ENCODE peak calls at places on chromosomes 16 and 17, in five cellular contexts. One of them, this sample, is unnamed.

GRCh38 chr17:17957584-17957916 is 14.7 kb downstream of the TOM1L2 start:
- DNase-seq in heart right ventricle: no peak
- DNase-seq in heart left ventricle: no peak
- DNase-seq in fibroblast of lung: no peak
- DNase-seq in brain microvascular endothelial cell: no peak
- DNase-seq in this sample: no peak

GRCh38 chr16:8655184-8655717 is 19.2 kb upstream of the ABAT start:
- DNase-seq in heart left ventricle: no peak
- DNase-seq in brain microvascular endothelial cell: peak
- DNase-seq in heart right ventricle: no peak
- DNase-seq in fibroblast of lung: peak
- DNase-seq in this sample: no peak

GRCh38 chr16:12157510-12158093 is 181.1 kb downstream of the SNX29 start:
- DNase-seq in heart left ventricle: no peak
- DNase-seq in fibroblast of lung: no peak
- DNase-seq in brain microvascular endothelial cell: peak
- DNase-seq in heart right ventricle: no peak
- DNase-seq in this sample: no peak

GRCh38 chr16:74570412-74571301 is 36.3 kb downstream of the GLG1 start:
- DNase-seq in brain microvascular endothelial cell: no peak
- DNase-seq in heart left ventricle: no peak
- DNase-seq in heart right ventricle: no peak
- DNase-seq in fibroblast of lung: no peak
- DNase-seq in this sample: no peak

GRCh38 chr17:7261377-7262191 is 694 bp downstream of the CLDN7 start:
- DNase-seq in heart left ventricle: no peak
- DNase-seq in fibroblast of lung: no peak
- DNase-seq in heart right ventricle: no peak
- DNase-seq in brain microvascular endothelial cell: no peak
- DNase-seq in this sample: peak

GRCh38 chr17:50668025-50668837 is 33.5 kb downstream of the ABCC3 start:
- DNase-seq in brain microvascular endothelial cell: peak
- DNase-seq in heart right ventricle: no peak
- DNase-seq in fibroblast of lung: peak
- DNase-seq in heart left ventricle: no peak
- DNase-seq in this sample: no peak

GRCh38 chr17:56499799-56500388 is 93.6 kb upstream of the NOG start:
- DNase-seq in heart left ventricle: no peak
- DNase-seq in fibroblast of lung: peak
- DNase-seq in brain microvascular endothelial cell: peak
- DNase-seq in heart right ventricle: no peak
- DNase-seq in this sample: no peak

GRCh38 chr16:48123104-48123788 is 32.5 kb downstream of the ABCC12 start:
- DNase-seq in brain microvascular endothelial cell: peak
- DNase-seq in heart right ventricle: no peak
- DNase-seq in fibroblast of lung: peak
- DNase-seq in heart left ventricle: no peak
- DNase-seq in this sample: no peak

GRCh38 chr17:57462007-57462579 is 205.8 kb downstream of the MSI2 start:
- DNase-seq in fibroblast of lung: no peak
- DNase-seq in brain microvascular endothelial cell: no peak
- DNase-seq in heart right ventricle: no peak
- DNase-seq in heart left ventricle: no peak
- DNase-seq in this sample: no peak

GRCh38 chr16:57341441-57342303 is 16.9 kb upstream of the CCL22 start:
- DNase-seq in fibroblast of lung: peak
- DNase-seq in heart left ventricle: no peak
- DNase-seq in brain microvascular endothelial cell: peak
- DNase-seq in heart right ventricle: no peak
- DNase-seq in this sample: no peak

GRCh38 chr17:7183433-7184090 is 4.4 kb upstream of the ASGR1 start:
- DNase-seq in heart right ventricle: no peak
- DNase-seq in heart left ventricle: no peak
- DNase-seq in fibroblast of lung: no peak
- DNase-seq in brain microvascular endothelial cell: no peak
- DNase-seq in this sample: no peak

GRCh38 chr17:4553669-4554068 is 1.5 kb downstream of the MYBBP1A start:
- DNase-seq in heart left ventricle: no peak
- DNase-seq in heart right ventricle: no peak
- DNase-seq in fibroblast of lung: no peak
- DNase-seq in brain microvascular endothelial cell: no peak
- DNase-seq in this sample: peak

GRCh38 chr17:50187741-50188520 is 13.5 kb downstream of the COL1A1 start:
- DNase-seq in heart right ventricle: no peak
- DNase-seq in fibroblast of lung: peak
- DNase-seq in brain microvascular endothelial cell: no peak
- DNase-seq in heart left ventricle: no peak
- DNase-seq in this sample: no peak

DNA sequence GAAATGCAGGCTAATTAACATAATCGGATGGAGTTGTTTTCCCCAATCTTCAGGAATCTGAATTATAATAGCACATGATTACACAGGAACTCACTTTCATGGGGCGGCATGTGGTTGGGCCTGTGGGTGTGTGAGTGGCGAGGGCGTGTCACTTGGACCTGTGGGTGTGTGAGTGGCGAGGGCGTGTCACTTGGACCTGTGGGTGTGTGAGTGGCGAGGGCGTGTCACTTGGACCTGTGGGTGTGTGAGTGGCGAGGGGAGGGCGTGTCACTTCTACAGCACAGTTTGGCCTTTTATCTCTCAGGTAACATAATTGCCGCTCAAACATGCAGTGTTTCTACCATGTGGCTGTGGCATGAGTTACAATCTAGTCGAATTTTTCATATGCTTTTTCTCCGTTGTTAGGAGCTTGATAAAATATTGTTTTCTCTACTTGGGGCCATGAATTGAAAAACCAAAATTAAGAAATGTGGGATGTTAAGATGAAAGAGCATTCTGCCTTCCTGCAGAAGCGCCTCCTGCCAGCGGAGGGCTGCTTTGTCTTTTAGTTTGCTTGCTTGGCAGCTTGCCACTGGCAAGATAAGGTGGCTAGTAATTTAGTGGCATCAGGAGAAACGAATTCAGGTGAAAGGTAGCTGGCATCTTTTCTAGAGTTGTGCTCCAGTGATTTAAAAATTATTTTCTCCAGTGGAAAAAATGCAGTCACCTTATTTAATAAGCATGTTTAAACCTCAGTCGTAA is 36.2 kb downstream of the USP10 start:
- DNase-seq in fibroblast of lung: no peak
- DNase-seq in heart right ventricle: peak
- DNase-seq in brain microvascular endothelial cell: no peak
- DNase-seq in heart left ventricle: peak
- DNase-seq in this sample: peak
- TF ChIP-seq CTCF in fibroblast of lung: no peak
- TF ChIP-seq CTCF in heart right ventricle: peak
- TF ChIP-seq CTCF in brain microvascular endothelial cell: peak
- TF ChIP-seq CTCF in heart left ventricle: no peak
- TF ChIP-seq CTCF in this sample: no peak

DNA sequence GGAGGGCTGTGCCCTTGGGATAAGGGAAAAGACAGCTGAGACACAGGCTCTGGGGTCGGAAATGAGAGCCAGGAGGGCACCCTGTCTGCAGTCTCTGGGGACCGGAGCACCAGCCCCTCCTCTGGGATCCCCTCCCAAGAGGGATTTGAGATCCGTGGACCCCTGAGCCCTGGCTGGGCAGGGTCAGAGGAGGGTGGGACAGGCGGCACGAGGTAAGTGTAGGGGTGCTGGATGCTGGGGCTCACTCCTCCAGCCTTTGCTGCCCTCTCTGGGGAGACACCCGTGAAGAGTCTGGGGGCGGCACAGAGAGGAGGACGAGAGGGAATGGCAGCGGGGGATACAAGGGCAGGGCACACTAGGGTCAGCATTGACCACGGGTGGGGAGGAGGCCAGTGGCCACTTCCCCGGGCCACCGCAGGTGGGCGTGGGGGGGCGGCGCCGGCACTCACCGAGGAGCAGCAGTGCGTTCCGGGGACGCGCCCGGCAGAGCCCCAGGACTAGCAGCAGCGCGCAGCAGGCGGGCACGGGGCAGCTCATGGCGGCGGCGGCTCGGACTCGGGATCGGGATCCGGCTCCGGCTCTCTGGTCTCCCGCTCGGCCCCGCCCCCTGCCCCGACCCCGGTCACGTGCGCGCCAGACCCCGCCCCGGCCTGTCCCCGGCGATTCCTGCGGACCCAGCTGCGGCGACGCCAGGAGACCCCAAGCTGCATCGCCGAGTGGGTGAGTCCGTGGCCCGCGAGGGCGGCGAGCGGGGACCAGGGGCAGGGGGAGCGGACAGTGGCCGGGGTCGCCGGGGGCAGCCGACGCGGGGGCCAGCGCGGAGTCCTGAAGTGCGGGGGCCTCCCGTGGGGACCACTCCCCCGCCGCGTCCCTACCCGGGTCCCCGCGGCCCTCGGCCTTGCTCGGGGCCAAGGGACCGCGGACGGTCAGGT is at the start of the genes SGSH and SLC26A11:
- DNase-seq in fibroblast of lung: peak
- DNase-seq in brain microvascular endothelial cell: peak
- DNase-seq in heart left ventricle: peak
- DNase-seq in heart right ventricle: peak
- DNase-seq in this sample: peak
- H3K4me3 ChIP-seq in fibroblast of lung: peak
- H3K4me3 ChIP-seq in brain microvascular endothelial cell: peak
- H3K4me3 ChIP-seq in heart left ventricle: peak
- H3K4me3 ChIP-seq in heart right ventricle: peak
- H3K4me3 ChIP-seq in this sample: peak

GRCh38 chr17:11047228-11047627 is 193.8 kb upstream of the SHISA6 start:
- DNase-seq in fibroblast of lung: no peak
- DNase-seq in heart left ventricle: no peak
- DNase-seq in heart right ventricle: no peak
- DNase-seq in brain microvascular endothelial cell: no peak
- DNase-seq in this sample: no peak
- TF ChIP-seq CTCF in fibroblast of lung: no peak
- TF ChIP-seq CTCF in heart left ventricle: no peak
- TF ChIP-seq CTCF in heart right ventricle: no peak
- TF ChIP-seq CTCF in brain microvascular endothelial cell: no peak
- TF ChIP-seq CTCF in this sample: no peak

GRCh38 chr17:82736511-82737185 is 1.2 kb downstream of the FN3K start:
- DNase-seq in fibroblast of lung: no peak
- DNase-seq in heart right ventricle: no peak
- DNase-seq in heart left ventricle: peak
- DNase-seq in brain microvascular endothelial cell: no peak
- DNase-seq in this sample: no peak
- H3K4me3 ChIP-seq in fibroblast of lung: no peak
- H3K4me3 ChIP-seq in heart right ventricle: no peak
- H3K4me3 ChIP-seq in heart left ventricle: peak
- H3K4me3 ChIP-seq in brain microvascular endothelial cell: no peak
- H3K4me3 ChIP-seq in this sample: peak